ENCODE peak calls at places on chromosome 11, in six cellular contexts. P is HCT116, B is adrenal gland, Z is K562, W is thoracic aorta, Y is endodermal cell. T is an unnamed sample.

GRCh38 chr11:76599041-76600013 is 71.2 kb downstream of the LRRC32 start:
- DNase-seq in Y (peak; percentile 77), B (no peak), Z (no peak), W (no peak), P (no peak), T (no peak)

GRCh38 chr11:70572974-70573260 is 174.6 kb downstream of the CTTN start:
- DNase-seq in P (no peak), Y (peak; percentile 24), W (no peak), B (no peak), Z (no peak), T (no peak)

GRCh38 chr11:10488581-10489443 is 33.7 kb downstream of the AMPD3 start:
- DNase-seq in W (no peak), B (peak; percentile 14), Y (peak; percentile 34), P (no peak), Z (no peak), T (no peak)

GRCh38 chr11:47406896-47407745 is 1.3 kb upstream of the SLC39A13 start:
- DNase-seq in P (no peak), Y (peak; percentile 71), B (no peak), W (no peak), Z (peak; percentile 33), T (no peak)

GRCh38 chr11:105144887-105145286 is 5.3 kb upstream of the CARD18 start:
- DNase-seq in Z (no peak), W (no peak), P (peak; percentile 13), B (no peak), Y (no peak), T (no peak)

GRCh38 chr11:85810871-85811611 is at the start of gene SYTL2:
- DNase-seq in Y (peak; percentile 93), B (peak; percentile 64), P (no peak), W (no peak), Z (peak; percentile 81), T (peak; percentile 70)

GRCh38 chr11:8202428-8203160 is 33.8 kb upstream of the RIC3 start:
- DNase-seq in Z (no peak), W (no peak), B (no peak), P (no peak), Y (peak; percentile 38), T (no peak)

GRCh38 chr11:85823816-85824215 is 12.9 kb upstream of the SYTL2 start:
- DNase-seq in Y (no peak), W (no peak), B (no peak), Z (no peak), P (no peak), T (no peak)

GRCh38 chr11:73259406-73260126 is 12.6 kb upstream of the P2RY6 start:
- DNase-seq in Z (no peak), Y (no peak), B (no peak), W (no peak), P (no peak), T (no peak)

GRCh38 chr11:77187776-77188175 is 59.7 kb downstream of the MYO7A start:
- DNase-seq in W (no peak), P (no peak), B (no peak), Z (no peak), Y (no peak), T (no peak)

GRCh38 chr11:113242060-113242459 is 72.3 kb upstream of the TTC12 start:
- DNase-seq in Y (no peak), Z (no peak), P (no peak), W (no peak), B (no peak), T (no peak)

GRCh38 chr11:70788247-70789022 is 390.1 kb downstream of the CTTN start:
- DNase-seq in P (peak; percentile 68), Z (peak; percentile 44), B (peak; percentile 71), W (no peak), Y (no peak), T (no peak)

GRCh38 chr11:70636659-70637058 is 238.3 kb downstream of the CTTN start:
- DNase-seq in Z (no peak), P (no peak), B (no peak), W (no peak), Y (no peak), T (no peak)

GRCh38 chr11:84215671-84216070 is 929.5 kb upstream of the CCDC90B start:
- DNase-seq in P (no peak), W (no peak), B (no peak), Y (no peak), Z (no peak), T (no peak)

GRCh38 chr11:94672636-94673035 is 95.5 kb upstream of the AMOTL1 start:
- DNase-seq in Y (no peak), Z (no peak), B (no peak), W (no peak), P (no peak), T (no peak)

GRCh38 chr11:119752946-119753345 is 23.9 kb upstream of the NECTIN1 start:
- DNase-seq in B (no peak), Y (no peak), P (no peak), W (no peak), Z (no peak), T (no peak)

GRCh38 chr11:76159983-76160661 is 46.2 kb downstream of the WNT11 start:
- DNase-seq in W (no peak), B (no peak), P (no peak), Z (no peak), Y (no peak), T (no peak)

GRCh38 chr11:65791719-65792213 is 4.9 kb downstream of the OVOL1 start:
- DNase-seq in P (no peak), Z (no peak), W (no peak), B (no peak), Y (no peak), T (no peak)

GRCh38 chr11:29957406-29957805 is 59.4 kb downstream of the KCNA4 start:
- DNase-seq in B (no peak), W (no peak), P (no peak), Y (peak; percentile 64), Z (no peak), T (no peak)

GRCh38 chr11:102603576-102603975 is 21.6 kb downstream of the MMP20 start:
- DNase-seq in P (no peak), Z (no peak), B (no peak), Y (no peak), W (no peak), T (no peak)

GRCh38 chr11:64890084-64890944 is 11.9 kb upstream of the EHD1 start:
- DNase-seq in Y (peak; percentile 67), B (no peak), P (no peak), W (no peak), Z (no peak), T (no peak)

GRCh38 chr11:62794201-62794775 is 2.5 kb upstream of the TMEM223 start:
- DNase-seq in B (no peak), P (no peak), Y (no peak), Z (no peak), W (no peak), T (no peak)

GRCh38 chr11:106131998-106132397 is 54.5 kb downstream of the AASDHPPT start:
- DNase-seq in W (no peak), B (no peak), Y (no peak), P (no peak), Z (no peak), T (no peak)

GRCh38 chr11:70558651-70559050 is 160.3 kb downstream of the CTTN start:
- DNase-seq in Y (no peak), W (no peak), P (no peak), Z (no peak), B (no peak), T (no peak)

GRCh38 chr11:103892603-103893002 is 143.8 kb upstream of the DDI1 start:
- DNase-seq in P (no peak), Y (peak; percentile 56), Z (no peak), W (no peak), B (peak; percentile 26), T (no peak)

GRCh38 chr11:297666-298405 is 1.5 kb downstream of the IFITM5 start:
- DNase-seq in W (no peak), Y (peak; percentile 54), P (no peak), Z (peak; percentile 70), B (no peak), T (peak; percentile 46)

GRCh38 chr11:117999354-117999993 is 13.3 kb downstream of the IL10RA start:
- DNase-seq in W (no peak), Y (peak; percentile 31), B (no peak), Z (no peak), P (no peak), T (no peak)

GRCh38 chr11:64303109-64304031 is 2.0 kb upstream of the ESRRA start:
- DNase-seq in Z (no peak), Y (no peak), B (no peak), P (no peak), W (no peak), T (no peak)

GRCh38 chr11:1041149-1041467 is 4.6 kb upstream of the MUC6 start:
- DNase-seq in B (no peak), W (no peak), P (no peak), Z (no peak), Y (no peak), T (no peak)

GRCh38 chr11:115362997-115363396 is 141.2 kb downstream of the CADM1 start:
- DNase-seq in B (no peak), W (no peak), P (no peak), Y (no peak), Z (no peak), T (peak; percentile 21)

GRCh38 chr11:20033806-20034205 is 126.5 kb downstream of the DBX1 start:
- DNase-seq in Z (no peak), P (no peak), Y (no peak), B (no peak), W (no peak), T (no peak)
- H3K4me1 ChIP-seq in Z (no peaks in the 10 kb centered on the region), P (no peaks in the 10 kb centered on the region), Y (peaks cover 24% of the 10 kb centered on the region), B (no peaks in the 10 kb centered on the region), W (peaks cover 16% of the 10 kb centered on the region), T (peaks cover 55% of the 10 kb centered on the region)

GRCh38 chr11:31421840-31422239 is 52.2 kb downstream of the DNAJC24 start:
- DNase-seq in P (no peak), B (no peak), Z (no peak), Y (no peak), W (no peak), T (no peak)
- TF ChIP-seq CTCF in P (no peak), B (no peak), Z (no peak), Y (no peak), W (no peak), T (no peak)

GRCh38 chr11:100831929-100832480 is 144.9 kb downstream of the ARHGAP42 start:
- DNase-seq in W (no peak), Z (no peak), B (no peak), P (no peak), Y (peak; percentile 44), T (no peak)
- H3K4me1 ChIP-seq in W (peaks cover 6% of the 10 kb centered on the region), Z (no peaks in the 10 kb centered on the region), B (no peaks in the 10 kb centered on the region), P (peaks cover 47% of the 10 kb centered on the region), Y (peaks cover 32% of the 10 kb centered on the region), T (peaks cover 35% of the 10 kb centered on the region)

DNA sequence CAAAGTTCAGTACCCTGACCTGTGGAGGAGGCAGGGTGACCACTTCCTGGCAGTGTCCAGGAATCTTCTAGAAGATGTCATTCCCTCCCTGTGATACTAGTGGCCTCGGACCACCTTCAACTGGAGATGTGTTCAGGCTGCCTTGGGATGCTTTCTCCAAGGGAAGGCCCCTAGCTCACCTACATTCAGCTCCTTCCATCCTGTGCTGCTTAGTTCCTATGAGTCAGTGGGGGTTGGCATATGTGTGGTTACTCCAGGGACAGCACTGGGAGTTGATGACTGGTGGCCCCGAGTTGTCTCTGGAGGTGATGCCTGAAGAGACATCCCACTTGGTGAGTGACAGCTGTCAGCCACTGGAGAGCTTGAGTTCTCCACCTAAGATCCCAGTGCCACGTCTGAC is 81.8 kb upstream of the OR9Q1 start:
- DNase-seq in Z (no peak), Y (no peak), W (no peak), B (no peak), P (no peak), T (no peak)
- TF ChIP-seq CTCF in Z (no peak), Y (no peak), W (no peak), B (no peak), P (no peak), T (no peak)

GRCh38 chr11:132062541-132062940 is 692.1 kb downstream of the NTM start:
- DNase-seq in B (no peak), P (no peak), Z (no peak), W (no peak), Y (no peak), T (no peak)
- H3K4me1 ChIP-seq in B (no peaks in the 10 kb centered on the region), P (no peaks in the 10 kb centered on the region), Z (no peaks in the 10 kb centered on the region), W (no peaks in the 10 kb centered on the region), Y (no peaks in the 10 kb centered on the region), T (no peaks in the 10 kb centered on the region)

GRCh38 chr11:126920833-126921232 is 79.7 kb downstream of the KIRREL3 start:
- DNase-seq in Y (no peak), W (no peak), Z (no peak), B (no peak), P (no peak), T (no peak)
- TF ChIP-seq CTCF in Y (peak; percentile 59), W (no peak), Z (no peak), B (no peak), P (no peak), T (no peak)

T was measured in left ventricle myocardium inferior.